ENCODE peak calls at places on chromosomes 1 and 21, in five cellular contexts. One of them, this sample, is unnamed.

GRCh38 chr1:5780324-5780716 is 211.9 kb downstream of the NPHP4 start:
- DNase-seq in IMR-90: no peak
- DNase-seq in heart left ventricle: no peak
- DNase-seq in adrenal gland: no peak
- DNase-seq in A549: no peak
- DNase-seq in this sample: no peak

GRCh38 chr1:36212782-36213181 is 11.5 kb upstream of the THRAP3 start:
- DNase-seq in IMR-90: no peak
- DNase-seq in heart left ventricle: no peak
- DNase-seq in adrenal gland: no peak
- DNase-seq in A549: peak
- DNase-seq in this sample: no peak

GRCh38 chr1:1569341-1569740 is 5.3 kb downstream of the SSU72 start:
- DNase-seq in IMR-90: no peak
- DNase-seq in heart left ventricle: no peak
- DNase-seq in adrenal gland: no peak
- DNase-seq in A549: no peak
- DNase-seq in this sample: no peak

GRCh38 chr1:116569776-116570357 is 959 bp downstream of the CD58 start:
- DNase-seq in IMR-90: no peak
- DNase-seq in heart left ventricle: peak
- DNase-seq in adrenal gland: peak
- DNase-seq in A549: peak
- DNase-seq in this sample: peak

GRCh38 chr1:225817611-225818061 is 7.7 kb downstream of the EPHX1 start:
- DNase-seq in IMR-90: peak
- DNase-seq in heart left ventricle: peak
- DNase-seq in adrenal gland: peak
- DNase-seq in A549: peak
- DNase-seq in this sample: peak

GRCh38 chr21:41593784-41594138 is 85.8 kb upstream of the TMPRSS2 start:
- DNase-seq in IMR-90: no peak
- DNase-seq in heart left ventricle: no peak
- DNase-seq in adrenal gland: no peak
- DNase-seq in A549: no peak
- DNase-seq in this sample: peak

GRCh38 chr1:111779546-111779945 is 23.8 kb downstream of the DDX20 start:
- DNase-seq in IMR-90: no peak
- DNase-seq in heart left ventricle: no peak
- DNase-seq in adrenal gland: no peak
- DNase-seq in A549: no peak
- DNase-seq in this sample: no peak

GRCh38 chr1:232643227-232643626 is 13.3 kb upstream of the SIPA1L2 start:
- DNase-seq in IMR-90: peak
- DNase-seq in heart left ventricle: no peak
- DNase-seq in adrenal gland: no peak
- DNase-seq in A549: no peak
- DNase-seq in this sample: no peak

GRCh38 chr1:232529747-232530146 is 100.2 kb downstream of the SIPA1L2 start:
- DNase-seq in IMR-90: peak
- DNase-seq in heart left ventricle: no peak
- DNase-seq in adrenal gland: no peak
- DNase-seq in A549: no peak
- DNase-seq in this sample: no peak

GRCh38 chr1:223486366-223486765 is 93.2 kb downstream of the CCDC185 start:
- DNase-seq in IMR-90: no peak
- DNase-seq in heart left ventricle: no peak
- DNase-seq in adrenal gland: no peak
- DNase-seq in A549: no peak
- DNase-seq in this sample: no peak

GRCh38 chr1:19096036-19096833 is 113.8 kb downstream of the UBR4 start:
- DNase-seq in IMR-90: peak
- DNase-seq in heart left ventricle: peak
- DNase-seq in adrenal gland: peak
- DNase-seq in A549: peak
- DNase-seq in this sample: peak

GRCh38 chr1:87833158-87833557 is 504.5 kb downstream of the LMO4 start:
- DNase-seq in IMR-90: peak
- DNase-seq in heart left ventricle: peak
- DNase-seq in adrenal gland: no peak
- DNase-seq in A549: no peak
- DNase-seq in this sample: no peak

GRCh38 chr1:7727816-7728477 is 43.1 kb upstream of the VAMP3 start:
- DNase-seq in IMR-90: no peak
- DNase-seq in heart left ventricle: no peak
- DNase-seq in adrenal gland: peak
- DNase-seq in A549: no peak
- DNase-seq in this sample: no peak

GRCh38 chr1:41221995-41222991 is 19.8 kb downstream of the SCMH1 start:
- DNase-seq in IMR-90: no peak
- DNase-seq in heart left ventricle: no peak
- DNase-seq in adrenal gland: no peak
- DNase-seq in A549: no peak
- DNase-seq in this sample: no peak

DNA sequence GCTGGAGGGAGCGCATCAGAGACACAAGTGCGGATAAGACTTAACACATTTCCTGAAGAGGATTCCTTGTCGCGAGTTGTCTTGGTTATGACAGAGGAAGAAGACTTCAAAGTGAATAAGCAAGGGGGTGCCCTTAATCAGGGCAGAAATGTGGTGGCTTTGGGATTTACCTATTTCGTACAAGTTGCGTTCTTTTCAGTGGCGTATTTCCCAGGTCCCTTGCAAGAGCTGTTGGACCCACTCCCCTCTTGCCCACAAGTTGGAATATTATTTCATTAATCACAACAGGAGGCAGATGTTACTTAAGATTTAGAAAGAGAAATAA is 121.8 kb downstream of the ESRRG start:
- DNase-seq in IMR-90: no peak
- DNase-seq in heart left ventricle: no peak
- DNase-seq in adrenal gland: no peak
- DNase-seq in A549: no peak
- DNase-seq in this sample: no peak
- H3K27ac ChIP-seq in IMR-90: peak
- H3K27ac ChIP-seq in heart left ventricle: peak
- H3K27ac ChIP-seq in adrenal gland: peak
- H3K27ac ChIP-seq in A549: peak
- H3K27ac ChIP-seq in this sample: peak

DNA sequence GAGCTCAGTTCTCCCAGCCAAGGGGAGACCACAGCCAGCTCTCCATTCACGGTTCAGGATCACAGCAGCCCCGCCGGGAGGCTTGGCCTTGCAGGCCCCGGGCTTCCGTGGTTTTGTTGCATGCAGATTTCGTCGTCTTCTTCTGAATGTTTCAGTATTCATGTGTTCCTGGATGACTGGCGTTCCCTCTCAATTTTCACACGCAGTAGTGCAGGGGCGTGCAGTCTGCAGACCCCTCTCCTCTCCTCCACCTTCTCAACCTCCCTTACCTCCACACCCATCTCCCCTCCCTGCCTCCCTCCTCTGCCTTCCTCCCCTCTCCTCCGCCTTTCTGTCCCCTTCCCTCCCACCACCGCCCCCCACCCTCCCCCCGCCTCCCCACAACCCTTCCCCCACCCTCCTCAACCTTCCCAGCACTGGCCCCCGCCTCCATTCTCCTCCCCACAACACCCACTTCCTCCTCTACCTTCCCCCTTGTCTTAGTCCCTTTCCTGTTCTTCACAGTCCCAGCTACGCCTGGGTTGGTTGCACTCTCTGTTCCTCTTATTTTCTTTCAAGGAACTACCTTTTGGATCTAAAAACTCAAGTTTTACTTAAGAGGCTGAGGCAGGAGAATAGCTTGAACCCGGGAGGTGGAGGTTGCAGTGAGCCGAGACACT is 8.4 kb upstream of the SLC19A1 start:
- DNase-seq in IMR-90: no peak
- DNase-seq in heart left ventricle: no peak
- DNase-seq in adrenal gland: no peak
- DNase-seq in A549: no peak
- DNase-seq in this sample: no peak
- TF ChIP-seq POLR2A in IMR-90: no peak
- TF ChIP-seq POLR2A in heart left ventricle: no peak
- TF ChIP-seq POLR2A in adrenal gland: no peak
- TF ChIP-seq POLR2A in A549: no peak
- TF ChIP-seq POLR2A in this sample: no peak

GRCh38 chr1:119679223-119679622 is 31.2 kb upstream of the ZNF697 start:
- DNase-seq in IMR-90: no peak
- DNase-seq in heart left ventricle: no peak
- DNase-seq in adrenal gland: no peak
- DNase-seq in A549: no peak
- DNase-seq in this sample: no peak
- H3K27ac ChIP-seq in IMR-90: no peak
- H3K27ac ChIP-seq in heart left ventricle: no peak
- H3K27ac ChIP-seq in adrenal gland: no peak
- H3K27ac ChIP-seq in A549: no peak
- H3K27ac ChIP-seq in this sample: no peak

GRCh38 chr1:11794446-11795237 is 11.1 kb downstream of the MTHFR start:
- DNase-seq in IMR-90: no peak
- DNase-seq in heart left ventricle: peak
- DNase-seq in adrenal gland: no peak
- DNase-seq in A549: no peak
- DNase-seq in this sample: no peak

GRCh38 chr1:11797525-11798216 is 8.1 kb downstream of the MTHFR start:
- DNase-seq in IMR-90: peak
- DNase-seq in heart left ventricle: peak
- DNase-seq in adrenal gland: no peak
- DNase-seq in A549: no peak
- DNase-seq in this sample: no peak

GRCh38 chr1:11795238-11795890 is 10.4 kb downstream of the MTHFR start:
- DNase-seq in IMR-90: no peak
- DNase-seq in heart left ventricle: no peak
- DNase-seq in adrenal gland: no peak
- DNase-seq in A549: no peak
- DNase-seq in this sample: no peak

GRCh38 chr1:11793819-11794218 is 11.9 kb downstream of the MTHFR start:
- DNase-seq in IMR-90: no peak
- DNase-seq in heart left ventricle: no peak
- DNase-seq in adrenal gland: no peak
- DNase-seq in A549: no peak
- DNase-seq in this sample: no peak

DNA sequence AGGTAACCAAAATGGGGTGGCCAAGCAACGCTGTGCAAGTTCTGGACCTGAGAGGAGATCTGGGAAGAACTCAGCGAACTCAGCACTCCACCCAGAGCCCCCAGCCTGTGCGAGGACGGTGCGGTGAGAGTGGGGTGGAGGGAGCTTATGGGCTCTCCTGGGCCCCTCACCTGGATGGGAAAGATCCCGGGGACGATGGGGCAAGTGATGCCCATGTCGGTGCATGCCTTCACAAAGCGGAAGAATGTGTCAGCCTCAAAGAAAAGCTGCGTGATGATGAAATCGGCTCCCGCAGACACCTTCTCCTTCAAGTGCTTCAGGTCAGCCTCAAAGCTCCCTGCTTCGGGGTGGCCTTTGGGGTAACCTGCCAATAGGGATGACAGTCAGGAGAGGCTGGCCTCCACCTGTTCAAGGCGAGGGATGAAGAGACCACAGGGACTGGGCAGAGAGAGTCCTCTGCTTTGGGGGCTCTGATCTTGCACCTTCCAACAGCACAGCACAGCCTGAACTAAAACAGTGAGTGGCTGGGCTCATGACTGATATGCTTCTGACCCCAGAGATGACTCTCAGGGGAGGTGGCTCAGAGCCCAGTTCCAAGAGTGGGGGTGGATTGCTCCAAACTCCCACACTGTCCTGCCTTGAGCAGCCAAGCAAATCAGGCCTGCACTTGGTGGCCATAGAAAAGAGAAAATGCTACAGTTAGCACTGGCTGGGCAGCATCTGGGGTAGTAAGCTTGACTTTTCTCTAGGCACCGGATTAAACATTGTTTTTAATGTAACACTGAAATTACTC is 9.5 kb downstream of the MTHFR start:
- DNase-seq in IMR-90: peak
- DNase-seq in heart left ventricle: peak
- DNase-seq in adrenal gland: no peak
- DNase-seq in A549: no peak
- DNase-seq in this sample: no peak
- TF ChIP-seq POLR2A in IMR-90: no peak
- TF ChIP-seq POLR2A in heart left ventricle: peak
- TF ChIP-seq POLR2A in adrenal gland: no peak
- TF ChIP-seq POLR2A in A549: no peak
- TF ChIP-seq POLR2A in this sample: no peak

GRCh38 chr1:213123532-213123931 is 72.5 kb downstream of the RPS6KC1 start:
- DNase-seq in IMR-90: peak
- DNase-seq in heart left ventricle: no peak
- DNase-seq in adrenal gland: no peak
- DNase-seq in A549: peak
- DNase-seq in this sample: no peak
- H3K27ac ChIP-seq in IMR-90: no peak
- H3K27ac ChIP-seq in heart left ventricle: no peak
- H3K27ac ChIP-seq in adrenal gland: no peak
- H3K27ac ChIP-seq in A549: peak
- H3K27ac ChIP-seq in this sample: peak

GRCh38 chr1:54846301-54846700 is 40.7 kb downstream of the DHCR24 start:
- DNase-seq in IMR-90: no peak
- DNase-seq in heart left ventricle: no peak
- DNase-seq in adrenal gland: no peak
- DNase-seq in A549: no peak
- DNase-seq in this sample: no peak
- TF ChIP-seq POLR2A in IMR-90: no peak
- TF ChIP-seq POLR2A in heart left ventricle: no peak
- TF ChIP-seq POLR2A in adrenal gland: no peak
- TF ChIP-seq POLR2A in A549: no peak
- TF ChIP-seq POLR2A in this sample: no peak

This sample was measured in stomach.